ENCODE peak calls at places on chromosomes 16 and 17, in eight cellular contexts. Q, B, C, U, Y, M, I and F are unnamed samples.

GRCh38 chr16:49556252-49557069 is 182.9 kb downstream of the C16orf78 start:
- DNase-seq in Y (peak), B (no peak), M (peak), I (no peak), Q (no peak), C (peak), U (peak), F (no peak)

GRCh38 chr16:66007717-66008116 is 358.8 kb upstream of the CDH5 start:
- DNase-seq in Q (no peak), Y (no peak), C (peak), U (no peak), B (no peak), M (no peak), I (no peak), F (no peak)

GRCh38 chr17:15946611-15947120 is 1.7 kb downstream of the ADORA2B start:
- DNase-seq in C (peak), I (no peak), B (no peak), U (no peak), Y (no peak), M (no peak), Q (no peak), F (no peak)

GRCh38 chr16:77443834-77444460 is 9.1 kb upstream of the ADAMTS18 start:
- DNase-seq in U (peak), I (no peak), C (no peak), Y (no peak), B (no peak), M (no peak), Q (no peak), F (peak)

GRCh38 chr16:1378087-1378803 is 26.5 kb downstream of the GNPTG start:
- DNase-seq in C (no peak), Y (no peak), U (no peak), I (no peak), Q (no peak), B (no peak), M (peak), F (no peak)

GRCh38 chr16:2818278-2818876 is 1.3 kb downstream of the PRSS21 start:
- DNase-seq in M (no peak), C (no peak), Q (no peak), Y (no peak), U (no peak), B (no peak), I (no peak), F (no peak)

GRCh38 chr16:1357906-1358566 is 6.3 kb downstream of the GNPTG start:
- DNase-seq in Y (no peak), U (no peak), Q (no peak), B (no peak), I (no peak), C (peak), M (no peak), F (no peak)

GRCh38 chr16:10938321-10938720 is 3.9 kb downstream of the DEXI start:
- DNase-seq in M (no peak), I (no peak), C (no peak), B (no peak), U (no peak), Q (no peak), Y (no peak), F (no peak)

GRCh38 chr16:87648698-87649487 is 46.6 kb downstream of the JPH3 start:
- DNase-seq in M (no peak), Y (no peak), C (peak), I (no peak), U (no peak), B (no peak), Q (no peak), F (no peak)

GRCh38 chr16:89442588-89442987 is 47.8 kb downstream of the ANKRD11 start:
- DNase-seq in Y (no peak), C (no peak), B (no peak), U (no peak), M (no peak), Q (no peak), I (no peak), F (no peak)

GRCh38 chr17:49600949-49601348 is 25.3 kb downstream of the NXPH3 start:
- DNase-seq in C (no peak), M (no peak), Q (no peak), B (no peak), Y (no peak), U (no peak), I (no peak), F (no peak)

GRCh38 chr17:77571562-77571981 is 386.9 kb upstream of the TNRC6C start:
- DNase-seq in I (no peak), C (peak), Q (no peak), B (no peak), M (no peak), U (no peak), Y (peak), F (no peak)

GRCh38 chr16:17339764-17340541 is 130.8 kb downstream of the XYLT1 start:
- DNase-seq in Y (no peak), U (no peak), Q (no peak), M (no peak), C (peak), I (no peak), B (no peak), F (no peak)

GRCh38 chr17:45149037-45149668 is 878 bp downstream of the HEXIM1 start:
- DNase-seq in Y (peak), B (peak), M (peak), Q (peak), U (peak), I (no peak), C (peak), F (peak)

GRCh38 chr16:12793120-12793889 is 10.4 kb downstream of the CPPED1 start:
- DNase-seq in Y (no peak), U (no peak), Q (no peak), M (no peak), I (no peak), B (no peak), C (no peak), F (no peak)

GRCh38 chr17:19958023-19958422 is 19.6 kb downstream of the AKAP10 start:
- DNase-seq in B (no peak), Y (no peak), Q (no peak), U (no peak), C (peak), I (no peak), M (peak), F (no peak)

GRCh38 chr16:81610144-81610842 is 165.7 kb downstream of the CMIP start:
- DNase-seq in M (no peak), C (peak), Q (peak), Y (no peak), B (peak), I (no peak), U (no peak), F (no peak)

GRCh38 chr17:57862990-57863667 is 13.3 kb upstream of the MRPS23 start:
- DNase-seq in M (no peak), B (no peak), C (no peak), I (no peak), Q (no peak), Y (peak), U (no peak), F (no peak)

GRCh38 chr16:89049484-89050118 is 44.1 kb upstream of the ACSF3 start:
- DNase-seq in M (peak), U (peak), B (no peak), Y (no peak), I (no peak), C (no peak), Q (no peak), F (peak)

GRCh38 chr16:69089091-69089912 is 16.2 kb upstream of the HAS3 start:
- DNase-seq in Q (no peak), U (peak), C (no peak), I (no peak), Y (no peak), B (no peak), M (no peak), F (peak)

GRCh38 chr16:85235988-85236831 is 123.9 kb upstream of the CIBAR2 start:
- DNase-seq in U (no peak), C (peak), Q (no peak), Y (no peak), B (peak), I (no peak), M (no peak), F (no peak)

GRCh38 chr16:7471268-7471667 is 138.6 kb downstream of the RBFOX1 start:
- DNase-seq in B (no peak), U (no peak), Q (no peak), M (no peak), Y (no peak), C (no peak), I (no peak), F (no peak)

GRCh38 chr16:85424260-85425060 is 188.7 kb upstream of the GSE1 start:
- DNase-seq in I (no peak), C (no peak), Y (peak), M (no peak), B (no peak), U (no peak), Q (no peak), F (no peak)

GRCh38 chr17:17590883-17591407 is 563 bp downstream of the PEMT start:
- DNase-seq in Y (no peak), C (no peak), B (no peak), U (no peak), I (no peak), M (no peak), Q (no peak), F (no peak)

GRCh38 chr17:77281024-77281903 is 140.5 kb downstream of the SEC14L1 start:
- DNase-seq in I (peak), B (no peak), Y (peak), C (peak), Q (no peak), M (peak), U (no peak), F (peak)

GRCh38 chr17:2436516-2436915 is 35.7 kb upstream of the MNT start:
- DNase-seq in I (no peak), Y (no peak), U (peak), C (no peak), B (no peak), Q (no peak), M (no peak), F (peak)

GRCh38 chr16:27321013-27321960 is 7.5 kb downstream of the IL4R start:
- DNase-seq in Q (no peak), B (no peak), Y (no peak), U (no peak), C (peak), M (no peak), I (no peak), F (no peak)

GRCh38 chr17:78322327-78322857 is 37.5 kb downstream of the SOCS3 start:
- DNase-seq in Q (no peak), I (no peak), Y (no peak), U (no peak), C (peak), B (no peak), M (no peak), F (no peak)

GRCh38 chr16:9123871-9124270 is 32.4 kb downstream of the HAPSTR1 start:
- DNase-seq in U (peak), C (peak), I (no peak), B (no peak), Q (no peak), Y (no peak), M (peak), F (peak)

GRCh38 chr17:46727572-46728348 is 90.7 kb downstream of the WNT3 start:
- DNase-seq in I (no peak), C (peak), M (no peak), Q (no peak), B (no peak), U (no peak), Y (no peak), F (no peak)

GRCh38 chr17:76820039-76820438 is 48.2 kb upstream of the MGAT5B start:
- DNase-seq in B (no peak), U (peak), Y (no peak), C (peak), M (peak), I (no peak), Q (no peak), F (no peak)

GRCh38 chr16:48914070-48914469 is 304.1 kb upstream of the N4BP1 start:
- DNase-seq in Q (no peak), U (no peak), B (no peak), I (no peak), Y (peak), C (peak), M (no peak), F (no peak)

GRCh38 chr16:17365211-17365541 is 105.6 kb downstream of the XYLT1 start:
- DNase-seq in I (no peak), Y (no peak), C (no peak), B (no peak), M (no peak), Q (no peak), U (no peak), F (no peak)

GRCh38 chr16:88570691-88571092 is 489 bp downstream of the ZC3H18 start:
- DNase-seq in M (peak), Q (no peak), C (peak), I (no peak), B (no peak), U (no peak), Y (no peak), F (no peak)